ENCODE peak calls at places on chromosomes 6 and 20, in four cellular contexts. One of them, this sample, is unnamed.

GRCh38 chr20:54276577-54277169 is 68.8 kb downstream of the PFDN4 start:
- DNase-seq in T-helper 1 cell: no peak
- DNase-seq in NCI-H1930: no peak
- DNase-seq in T-cell: no peak
- DNase-seq in this sample: peak

GRCh38 chr20:51385941-51386530 is 156.5 kb downstream of the NFATC2 start:
- DNase-seq in T-helper 1 cell: no peak
- DNase-seq in NCI-H1930: peak
- DNase-seq in T-cell: peak
- DNase-seq in this sample: no peak

GRCh38 chr6:30007132-30007764 is 53.8 kb upstream of the POLR1H start:
- DNase-seq in T-helper 1 cell: no peak
- DNase-seq in NCI-H1930: no peak
- DNase-seq in T-cell: no peak
- DNase-seq in this sample: no peak

GRCh38 chr20:12695937-12696336 is 312.8 kb upstream of the SPTLC3 start:
- DNase-seq in T-helper 1 cell: no peak
- DNase-seq in NCI-H1930: no peak
- DNase-seq in T-cell: no peak
- DNase-seq in this sample: no peak

GRCh38 chr20:15992564-15992963 is 580.7 kb downstream of the KIF16B start:
- DNase-seq in T-helper 1 cell: no peak
- DNase-seq in NCI-H1930: no peak
- DNase-seq in T-cell: no peak
- DNase-seq in this sample: peak

GRCh38 chr6:129114992-129115391 is 232.1 kb downstream of the LAMA2 start:
- DNase-seq in T-helper 1 cell: no peak
- DNase-seq in NCI-H1930: no peak
- DNase-seq in T-cell: no peak
- DNase-seq in this sample: no peak

GRCh38 chr6:137736048-137736846 is 130.8 kb upstream of the TNFAIP3 start:
- DNase-seq in T-helper 1 cell: no peak
- DNase-seq in NCI-H1930: no peak
- DNase-seq in T-cell: peak
- DNase-seq in this sample: no peak

GRCh38 chr6:68087399-68088133 is 547.5 kb upstream of the ADGRB3 start:
- DNase-seq in T-helper 1 cell: no peak
- DNase-seq in NCI-H1930: no peak
- DNase-seq in T-cell: no peak
- DNase-seq in this sample: no peak

GRCh38 chr6:39208233-39208720 is 21.0 kb downstream of the KCNK5 start:
- DNase-seq in T-helper 1 cell: no peak
- DNase-seq in NCI-H1930: no peak
- DNase-seq in T-cell: no peak
- DNase-seq in this sample: no peak

GRCh38 chr6:154928325-154928922 is 66.7 kb upstream of the TIAM2 start:
- DNase-seq in T-helper 1 cell: no peak
- DNase-seq in NCI-H1930: no peak
- DNase-seq in T-cell: peak
- DNase-seq in this sample: no peak

GRCh38 chr20:62040381-62040922 is 25.2 kb downstream of the TAF4 start:
- DNase-seq in T-helper 1 cell: no peak
- DNase-seq in NCI-H1930: no peak
- DNase-seq in T-cell: no peak
- DNase-seq in this sample: no peak

GRCh38 chr6:29916741-29917140 is 25.6 kb upstream of the HLA-A start:
- DNase-seq in T-helper 1 cell: no peak
- DNase-seq in NCI-H1930: no peak
- DNase-seq in T-cell: no peak
- DNase-seq in this sample: no peak

GRCh38 chr6:158109744-158110143 is 58.3 kb downstream of the SERAC1 start:
- DNase-seq in T-helper 1 cell: no peak
- DNase-seq in NCI-H1930: no peak
- DNase-seq in T-cell: no peak
- DNase-seq in this sample: no peak

GRCh38 chr20:4230651-4231050 is 215.3 kb upstream of the RNF24 start:
- DNase-seq in T-helper 1 cell: no peak
- DNase-seq in NCI-H1930: no peak
- DNase-seq in T-cell: no peak
- DNase-seq in this sample: no peak

GRCh38 chr20:16488086-16488485 is 85.2 kb downstream of the KIF16B start:
- DNase-seq in T-helper 1 cell: no peak
- DNase-seq in NCI-H1930: no peak
- DNase-seq in T-cell: no peak
- DNase-seq in this sample: no peak

GRCh38 chr6:14986370-14986769 is 259.5 kb upstream of the JARID2 start:
- DNase-seq in T-helper 1 cell: no peak
- DNase-seq in NCI-H1930: no peak
- DNase-seq in T-cell: no peak
- DNase-seq in this sample: no peak

GRCh38 chr6:42304313-42304712 is 86.7 kb upstream of the MRPS10 start:
- DNase-seq in T-helper 1 cell: no peak
- DNase-seq in NCI-H1930: no peak
- DNase-seq in T-cell: no peak
- DNase-seq in this sample: no peak

GRCh38 chr6:39929039-39929732 is 5.1 kb downstream of the MOCS1 start:
- DNase-seq in T-helper 1 cell: no peak
- DNase-seq in NCI-H1930: no peak
- DNase-seq in T-cell: no peak
- DNase-seq in this sample: no peak

GRCh38 chr6:754202-754601 is 61.3 kb upstream of the EXOC2 start:
- DNase-seq in T-helper 1 cell: no peak
- DNase-seq in NCI-H1930: no peak
- DNase-seq in T-cell: no peak
- DNase-seq in this sample: no peak

GRCh38 chr6:20876016-20876415 is 341.8 kb downstream of the CDKAL1 start:
- DNase-seq in T-helper 1 cell: no peak
- DNase-seq in NCI-H1930: no peak
- DNase-seq in T-cell: no peak
- DNase-seq in this sample: no peak

GRCh38 chr20:4776079-4776630 is 54.4 kb downstream of the PRND start:
- DNase-seq in T-helper 1 cell: no peak
- DNase-seq in NCI-H1930: no peak
- DNase-seq in T-cell: no peak
- DNase-seq in this sample: no peak

GRCh38 chr20:37413023-37413334 is 67.0 kb downstream of the SRC start:
- DNase-seq in T-helper 1 cell: no peak
- DNase-seq in NCI-H1930: no peak
- DNase-seq in T-cell: no peak
- DNase-seq in this sample: no peak

GRCh38 chr6:8182857-8183256 is 80.5 kb upstream of the EEF1E1 start:
- DNase-seq in T-helper 1 cell: no peak
- DNase-seq in NCI-H1930: no peak
- DNase-seq in T-cell: no peak
- DNase-seq in this sample: no peak

GRCh38 chr6:145110109-145110508 is 625.2 kb downstream of the EPM2A start:
- DNase-seq in T-helper 1 cell: no peak
- DNase-seq in NCI-H1930: no peak
- DNase-seq in T-cell: no peak
- DNase-seq in this sample: peak

GRCh38 chr6:128117916-128118315 is 217.1 kb upstream of the THEMIS start:
- DNase-seq in T-helper 1 cell: no peak
- DNase-seq in NCI-H1930: no peak
- DNase-seq in T-cell: no peak
- DNase-seq in this sample: no peak

GRCh38 chr6:33324139-33324538 is 6.6 kb upstream of the ZBTB22 start:
- DNase-seq in T-helper 1 cell: no peak
- DNase-seq in NCI-H1930: no peak
- DNase-seq in T-cell: no peak
- DNase-seq in this sample: no peak

GRCh38 chr6:42709871-42710270 is 12.5 kb downstream of the PRPH2 start:
- DNase-seq in T-helper 1 cell: no peak
- DNase-seq in NCI-H1930: no peak
- DNase-seq in T-cell: no peak
- DNase-seq in this sample: no peak